ENCODE peak calls at places on chromosome 5, in four cellular contexts. One of them, this sample, is unnamed.

GRCh38 chr5:150801117-150801927 is 22.8 kb downstream of the SMIM3 start:
- DNase-seq in CD8-positive, alpha-beta T cell: no peak
- DNase-seq in body of pancreas: peak
- DNase-seq in RWPE1: peak
- DNase-seq in this sample: no peak

GRCh38 chr5:1282139-1282992 is 12.5 kb downstream of the TERT start:
- DNase-seq in CD8-positive, alpha-beta T cell: no peak
- DNase-seq in RWPE1: peak
- DNase-seq in body of pancreas: no peak
- DNase-seq in this sample: no peak

GRCh38 chr5:175902013-175902412 is 30.6 kb downstream of the CPLX2 start:
- DNase-seq in body of pancreas: no peak
- DNase-seq in RWPE1: no peak
- DNase-seq in CD8-positive, alpha-beta T cell: no peak
- DNase-seq in this sample: no peak

GRCh38 chr5:141934099-141934844 is 10.6 kb downstream of the DELE1 start:
- DNase-seq in RWPE1: no peak
- DNase-seq in CD8-positive, alpha-beta T cell: no peak
- DNase-seq in body of pancreas: peak
- DNase-seq in this sample: no peak

GRCh38 chr5:53481887-53482716 is 1.7 kb downstream of the FST start:
- DNase-seq in RWPE1: peak
- DNase-seq in CD8-positive, alpha-beta T cell: peak
- DNase-seq in body of pancreas: peak
- DNase-seq in this sample: peak

GRCh38 chr5:57900356-57900944 is 417.8 kb upstream of the ACTBL2 start:
- DNase-seq in CD8-positive, alpha-beta T cell: no peak
- DNase-seq in RWPE1: no peak
- DNase-seq in body of pancreas: peak
- DNase-seq in this sample: no peak

GRCh38 chr5:65808818-65809217 is 86.8 kb downstream of the NLN start:
- DNase-seq in body of pancreas: no peak
- DNase-seq in CD8-positive, alpha-beta T cell: no peak
- DNase-seq in RWPE1: no peak
- DNase-seq in this sample: no peak

GRCh38 chr5:87347272-87347671 is 65.5 kb downstream of the CCNH start:
- DNase-seq in RWPE1: no peak
- DNase-seq in body of pancreas: no peak
- DNase-seq in CD8-positive, alpha-beta T cell: no peak
- DNase-seq in this sample: no peak

GRCh38 chr5:143261748-143262392 is 141.6 kb downstream of the NR3C1 start:
- DNase-seq in body of pancreas: peak
- DNase-seq in RWPE1: peak
- DNase-seq in CD8-positive, alpha-beta T cell: no peak
- DNase-seq in this sample: no peak

GRCh38 chr5:61160497-61160896 is 1.8 kb downstream of the SMIM15 start:
- DNase-seq in RWPE1: no peak
- DNase-seq in CD8-positive, alpha-beta T cell: no peak
- DNase-seq in body of pancreas: no peak
- DNase-seq in this sample: no peak

GRCh38 chr5:97854871-97855762 is 672.1 kb upstream of the RIOK2 start:
- DNase-seq in body of pancreas: no peak
- DNase-seq in CD8-positive, alpha-beta T cell: no peak
- DNase-seq in RWPE1: no peak
- DNase-seq in this sample: no peak

GRCh38 chr5:65086234-65086886 is 317.6 kb downstream of the CWC27 start:
- DNase-seq in RWPE1: peak
- DNase-seq in CD8-positive, alpha-beta T cell: no peak
- DNase-seq in body of pancreas: no peak
- DNase-seq in this sample: no peak

GRCh38 chr5:76736679-76737078 is 20.8 kb downstream of the F2R start:
- DNase-seq in RWPE1: no peak
- DNase-seq in CD8-positive, alpha-beta T cell: no peak
- DNase-seq in body of pancreas: no peak
- DNase-seq in this sample: no peak

GRCh38 chr5:94785111-94785510 is 166.6 kb downstream of the SLF1 start:
- DNase-seq in CD8-positive, alpha-beta T cell: no peak
- DNase-seq in RWPE1: no peak
- DNase-seq in body of pancreas: no peak
- DNase-seq in this sample: no peak

GRCh38 chr5:177958696-177959095 is 37.3 kb downstream of the PROP1 start:
- DNase-seq in CD8-positive, alpha-beta T cell: no peak
- DNase-seq in RWPE1: no peak
- DNase-seq in body of pancreas: no peak
- DNase-seq in this sample: no peak

GRCh38 chr5:163041254-163041653 is 396.1 kb upstream of the CCNG1 start:
- DNase-seq in body of pancreas: no peak
- DNase-seq in CD8-positive, alpha-beta T cell: no peak
- DNase-seq in RWPE1: no peak
- DNase-seq in this sample: no peak

GRCh38 chr5:107997338-107997979 is 326.7 kb upstream of the EFNA5 start:
- DNase-seq in CD8-positive, alpha-beta T cell: no peak
- DNase-seq in RWPE1: no peak
- DNase-seq in body of pancreas: no peak
- DNase-seq in this sample: no peak

GRCh38 chr5:6551287-6551954 is 81.4 kb downstream of the NSUN2 start:
- DNase-seq in CD8-positive, alpha-beta T cell: no peak
- DNase-seq in RWPE1: no peak
- DNase-seq in body of pancreas: no peak
- DNase-seq in this sample: peak

GRCh38 chr5:37836173-37837100 is 3.4 kb downstream of the GDNF start:
- DNase-seq in body of pancreas: no peak
- DNase-seq in RWPE1: no peak
- DNase-seq in CD8-positive, alpha-beta T cell: no peak
- DNase-seq in this sample: no peak

GRCh38 chr5:76690704-76691469 is 25.0 kb upstream of the F2R start:
- DNase-seq in CD8-positive, alpha-beta T cell: no peak
- DNase-seq in RWPE1: no peak
- DNase-seq in body of pancreas: no peak
- DNase-seq in this sample: no peak

GRCh38 chr5:17190242-17190778 is 27.1 kb upstream of the BASP1 start:
- DNase-seq in CD8-positive, alpha-beta T cell: no peak
- DNase-seq in body of pancreas: peak
- DNase-seq in RWPE1: peak
- DNase-seq in this sample: no peak

GRCh38 chr5:91332267-91333044 is 50.7 kb downstream of the ARRDC3 start:
- DNase-seq in RWPE1: peak
- DNase-seq in body of pancreas: no peak
- DNase-seq in CD8-positive, alpha-beta T cell: no peak
- DNase-seq in this sample: no peak

GRCh38 chr5:160699301-160699700 is 152.7 kb downstream of the ATP10B start:
- DNase-seq in RWPE1: no peak
- DNase-seq in CD8-positive, alpha-beta T cell: no peak
- DNase-seq in body of pancreas: no peak
- DNase-seq in this sample: no peak

GRCh38 chr5:83720805-83721431 is at the start of gene HAPLN1:
- DNase-seq in body of pancreas: no peak
- DNase-seq in CD8-positive, alpha-beta T cell: no peak
- DNase-seq in RWPE1: no peak
- DNase-seq in this sample: no peak

GRCh38 chr5:73793911-73794310 is 167.9 kb downstream of the ARHGEF28 start:
- DNase-seq in RWPE1: no peak
- DNase-seq in body of pancreas: no peak
- DNase-seq in CD8-positive, alpha-beta T cell: no peak
- DNase-seq in this sample: peak

GRCh38 chr5:174917976-174918554 is 193.7 kb downstream of the MSX2 start:
- DNase-seq in RWPE1: no peak
- DNase-seq in body of pancreas: no peak
- DNase-seq in CD8-positive, alpha-beta T cell: no peak
- DNase-seq in this sample: peak

GRCh38 chr5:34656700-34657549 is 797 bp downstream of the RAI14 start:
- DNase-seq in RWPE1: peak
- DNase-seq in CD8-positive, alpha-beta T cell: no peak
- DNase-seq in body of pancreas: peak
- DNase-seq in this sample: no peak

GRCh38 chr5:51567636-51568035 is 184.4 kb downstream of the ISL1 start:
- DNase-seq in body of pancreas: no peak
- DNase-seq in RWPE1: peak
- DNase-seq in CD8-positive, alpha-beta T cell: no peak
- DNase-seq in this sample: no peak

GRCh38 chr5:16467363-16468219 is 2.0 kb upstream of the ZNF622 start:
- DNase-seq in RWPE1: peak
- DNase-seq in body of pancreas: no peak
- DNase-seq in CD8-positive, alpha-beta T cell: no peak
- DNase-seq in this sample: no peak

GRCh38 chr5:180103487-180103886 is 31.9 kb upstream of the RNF130 start:
- DNase-seq in CD8-positive, alpha-beta T cell: no peak
- DNase-seq in RWPE1: no peak
- DNase-seq in body of pancreas: no peak
- DNase-seq in this sample: no peak

DNA sequence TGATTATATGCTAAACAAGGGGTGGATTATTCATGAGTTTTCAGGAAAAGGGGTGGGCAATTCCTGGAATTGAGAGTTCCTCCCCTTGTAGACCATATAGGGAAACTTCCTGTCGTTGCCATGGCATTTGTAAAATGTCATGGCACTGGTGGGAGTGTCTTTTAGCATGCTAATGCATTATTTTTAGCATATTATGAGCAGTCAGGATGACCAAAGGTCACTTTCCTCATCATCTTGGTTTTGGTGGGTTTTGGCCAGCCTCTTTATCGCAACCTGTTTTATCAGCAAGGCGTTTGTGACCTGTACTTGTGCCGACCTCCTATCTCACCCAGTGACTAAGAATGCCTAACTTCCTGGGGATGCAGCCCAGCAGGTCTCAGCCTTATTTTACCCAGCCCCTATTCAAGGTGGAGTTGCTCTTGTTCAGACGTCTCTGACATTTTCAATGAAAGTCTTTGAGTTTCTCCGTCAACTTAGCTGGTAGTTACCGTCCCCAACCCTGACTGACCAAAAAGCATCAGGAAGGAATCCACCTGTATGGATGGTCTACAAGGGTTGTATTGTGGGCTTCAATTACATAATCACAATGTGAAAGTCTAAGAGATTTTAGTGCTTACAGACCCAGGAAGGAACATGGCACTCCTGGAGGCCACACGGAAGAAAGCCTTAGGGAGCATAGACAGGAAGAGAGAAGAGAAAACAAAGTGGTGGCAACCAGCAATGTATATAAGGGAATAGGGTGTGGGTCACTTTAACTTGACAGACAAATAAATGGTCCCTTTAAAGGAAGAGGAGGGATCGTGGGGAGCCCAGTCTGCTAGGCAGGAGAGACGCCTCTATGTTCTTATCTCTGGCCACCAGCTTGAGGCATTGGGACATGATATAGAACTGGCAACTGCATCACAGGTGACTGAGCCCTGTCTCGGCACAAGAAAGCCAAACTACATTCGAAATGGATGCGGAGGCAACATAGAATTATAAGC is 80.6 kb downstream of the ALDH7A1 start:
- DNase-seq in CD8-positive, alpha-beta T cell: no peak
- DNase-seq in RWPE1: no peak
- DNase-seq in body of pancreas: no peak
- DNase-seq in this sample: no peak
- H3K27ac ChIP-seq in CD8-positive, alpha-beta T cell: no peak
- H3K27ac ChIP-seq in RWPE1: no peak
- H3K27ac ChIP-seq in body of pancreas: no peak
- H3K27ac ChIP-seq in this sample: peak

GRCh38 chr5:124735169-124735858 is 11.1 kb downstream of the ZNF608 start:
- DNase-seq in RWPE1: no peak
- DNase-seq in body of pancreas: no peak
- DNase-seq in CD8-positive, alpha-beta T cell: no peak
- DNase-seq in this sample: no peak
- H3K27ac ChIP-seq in RWPE1: no peak
- H3K27ac ChIP-seq in body of pancreas: peak
- H3K27ac ChIP-seq in CD8-positive, alpha-beta T cell: no peak
- H3K27ac ChIP-seq in this sample: peak

GRCh38 chr5:109695005-109695926 is 5.5 kb downstream of the MAN2A1 start:
- DNase-seq in body of pancreas: no peak
- DNase-seq in RWPE1: no peak
- DNase-seq in CD8-positive, alpha-beta T cell: no peak
- DNase-seq in this sample: no peak

GRCh38 chr5:109693535-109694152 is 3.9 kb downstream of the MAN2A1 start:
- DNase-seq in body of pancreas: no peak
- DNase-seq in RWPE1: peak
- DNase-seq in CD8-positive, alpha-beta T cell: no peak
- DNase-seq in this sample: no peak

GRCh38 chr5:109692852-109693251 is 3.1 kb downstream of the MAN2A1 start:
- DNase-seq in RWPE1: no peak
- DNase-seq in body of pancreas: peak
- DNase-seq in CD8-positive, alpha-beta T cell: no peak
- DNase-seq in this sample: no peak

GRCh38 chr5:109692011-109692410 is 2.3 kb downstream of the MAN2A1 start:
- DNase-seq in CD8-positive, alpha-beta T cell: no peak
- DNase-seq in RWPE1: peak
- DNase-seq in body of pancreas: no peak
- DNase-seq in this sample: no peak

DNA sequence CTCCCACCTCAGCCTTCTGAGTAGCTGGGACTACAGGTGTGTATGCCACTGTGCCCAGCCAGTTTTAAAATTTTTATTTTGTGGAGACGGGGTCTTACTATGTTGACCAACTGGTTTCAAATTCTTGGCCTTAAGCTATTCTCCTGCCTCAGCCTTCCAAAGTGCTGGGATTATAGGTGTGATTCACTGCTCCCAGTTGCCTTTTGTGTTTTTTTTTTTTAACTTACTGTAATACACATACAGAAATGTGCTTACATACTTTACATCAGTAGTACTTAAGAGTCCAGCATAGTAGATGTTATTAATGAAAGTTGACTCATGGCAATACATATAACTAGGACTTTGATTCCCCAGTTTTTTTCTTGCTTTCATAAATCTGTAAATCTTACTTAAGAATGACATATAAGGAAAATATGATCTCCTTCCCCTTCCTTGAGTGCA is 4.7 kb downstream of the MAN2A1 start:
- DNase-seq in body of pancreas: no peak
- DNase-seq in CD8-positive, alpha-beta T cell: no peak
- DNase-seq in RWPE1: peak
- DNase-seq in this sample: no peak
- H3K27ac ChIP-seq in body of pancreas: no peak
- H3K27ac ChIP-seq in CD8-positive, alpha-beta T cell: no peak
- H3K27ac ChIP-seq in RWPE1: no peak
- H3K27ac ChIP-seq in this sample: no peak

DNA sequence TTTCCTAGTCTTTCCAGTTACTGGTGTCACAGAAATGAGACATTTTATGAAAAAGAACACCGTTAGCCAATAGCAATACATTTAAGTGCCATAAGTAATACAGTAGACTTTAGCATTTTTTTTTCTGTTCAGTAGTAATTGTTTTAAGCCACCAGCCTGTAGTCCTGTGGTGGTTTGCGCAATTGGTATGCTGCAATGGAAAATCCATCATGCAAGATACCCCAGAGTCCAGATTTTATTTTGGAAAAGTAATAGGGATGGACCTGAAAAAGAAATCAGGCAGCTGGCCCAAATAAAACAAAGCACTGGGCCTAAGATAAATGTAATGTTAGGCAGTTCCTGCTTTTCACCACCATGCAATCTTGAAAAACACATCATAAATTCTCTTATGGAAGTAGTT is 94.6 kb upstream of the RASGRF2 start:
- DNase-seq in body of pancreas: no peak
- DNase-seq in CD8-positive, alpha-beta T cell: no peak
- DNase-seq in RWPE1: no peak
- DNase-seq in this sample: no peak
- H3K27ac ChIP-seq in body of pancreas: no peak
- H3K27ac ChIP-seq in CD8-positive, alpha-beta T cell: no peak
- H3K27ac ChIP-seq in RWPE1: no peak
- H3K27ac ChIP-seq in this sample: no peak